ENCODE peak calls at places on chromosomes 12 and 14, in nine cellular contexts. V is right lobe of liver, N is heart right ventricle, M is PC-3, R is AG04450, O is right atrium auricular region, Y is psoas muscle, E is stomach, T is SK-N-SH. S is an unnamed sample.

GRCh38 chr12:103930787-103931536 is 752 bp downstream of the HSP90B1 start:
- DNase-seq in V (peak), N (peak), M (peak), R (no peak), O (no peak), Y (peak), E (peak), T (no peak), S (peak)

GRCh38 chr14:32366995-32367394 is 37.9 kb downstream of the AKAP6 start:
- DNase-seq in V (no peak), N (peak), M (no peak), R (no peak), O (no peak), Y (no peak), E (no peak), T (no peak), S (no peak)

GRCh38 chr14:91012050-91012449 is 48.4 kb downstream of the RPS6KA5 start:
- DNase-seq in V (no peak), N (no peak), M (no peak), R (no peak), O (no peak), Y (no peak), E (no peak), T (no peak), S (no peak)

GRCh38 chr12:20508362-20508761 is 140.0 kb downstream of the PDE3A start:
- DNase-seq in V (no peak), N (no peak), M (no peak), R (no peak), O (no peak), Y (no peak), E (no peak), T (no peak), S (no peak)

GRCh38 chr14:49966971-49967630 is 74.2 kb downstream of the ARF6 start:
- DNase-seq in V (no peak), N (no peak), M (peak), R (no peak), O (no peak), Y (no peak), E (no peak), T (no peak), S (no peak)

GRCh38 chr14:101400815-101401214 is 160.5 kb upstream of the DIO3 start:
- DNase-seq in V (no peak), N (no peak), M (no peak), R (no peak), O (no peak), Y (no peak), E (no peak), T (no peak), S (no peak)

GRCh38 chr14:22438742-22439141 is 150.3 kb downstream of the DAD1 start:
- DNase-seq in V (no peak), N (no peak), M (no peak), R (no peak), O (no peak), Y (no peak), E (no peak), T (no peak), S (no peak)

GRCh38 chr14:54981698-54982097 is 45.2 kb downstream of the WDHD1 start:
- DNase-seq in V (no peak), N (no peak), M (peak), R (no peak), O (no peak), Y (no peak), E (no peak), T (peak), S (no peak)

GRCh38 chr12:132951649-132952048 is 4.5 kb downstream of the ZNF605 start:
- DNase-seq in V (no peak), N (no peak), M (no peak), R (no peak), O (no peak), Y (no peak), E (no peak), T (no peak), S (no peak)

GRCh38 chr12:127008758-127009403 is 1258.1 kb upstream of the TMEM132C start:
- DNase-seq in V (peak), N (no peak), M (no peak), R (no peak), O (no peak), Y (no peak), E (no peak), T (no peak), S (no peak)

GRCh38 chr12:31035944-31036665 is 37.6 kb upstream of the DDX11 start:
- DNase-seq in V (no peak), N (no peak), M (peak), R (no peak), O (no peak), Y (no peak), E (no peak), T (no peak), S (no peak)

GRCh38 chr12:78917513-78917912 is 52.9 kb downstream of the SYT1 start:
- DNase-seq in V (no peak), N (no peak), M (no peak), R (no peak), O (no peak), Y (no peak), E (no peak), T (no peak), S (no peak)

GRCh38 chr14:103923863-103924262 is 4.4 kb upstream of the TDRD9 start:
- DNase-seq in V (no peak), N (peak), M (no peak), R (no peak), O (no peak), Y (no peak), E (no peak), T (peak), S (no peak)

GRCh38 chr14:94805726-94806288 is 35.9 kb upstream of the GSC start:
- DNase-seq in V (no peak), N (no peak), M (no peak), R (no peak), O (no peak), Y (no peak), E (no peak), T (no peak), S (no peak)

GRCh38 chr12:132403636-132404434 is 74.4 kb upstream of the GALNT9 start:
- DNase-seq in V (no peak), N (no peak), M (no peak), R (no peak), O (no peak), Y (no peak), E (no peak), T (no peak), S (no peak)

GRCh38 chr14:68718033-68718725 is 74.7 kb downstream of the ZFP36L1 start:
- DNase-seq in V (no peak), N (no peak), M (peak), R (no peak), O (no peak), Y (no peak), E (no peak), T (no peak), S (no peak)

GRCh38 chr14:36683083-36683724 is 21.5 kb downstream of the PAX9 start:
- DNase-seq in V (no peak), N (no peak), M (peak), R (no peak), O (no peak), Y (no peak), E (no peak), T (no peak), S (no peak)

GRCh38 chr14:105067140-105067968 is 2.1 kb upstream of the GPR132 start:
- DNase-seq in V (peak), N (no peak), M (peak), R (no peak), O (no peak), Y (no peak), E (no peak), T (no peak), S (peak)

GRCh38 chr12:116727261-116727660 is 10.6 kb downstream of the SPRING1 start:
- DNase-seq in V (no peak), N (no peak), M (no peak), R (no peak), O (no peak), Y (no peak), E (no peak), T (no peak), S (no peak)

GRCh38 chr14:103825103-103825502 is 22.3 kb downstream of the PPP1R13B start:
- DNase-seq in V (no peak), N (no peak), M (no peak), R (no peak), O (no peak), Y (no peak), E (no peak), T (no peak), S (no peak)

GRCh38 chr12:97960225-97960624 is 497.6 kb downstream of the RMST start:
- DNase-seq in V (no peak), N (no peak), M (no peak), R (no peak), O (no peak), Y (no peak), E (no peak), T (no peak), S (no peak)

GRCh38 chr12:108399514-108399913 is 60.4 kb upstream of the CMKLR1 start:
- DNase-seq in V (no peak), N (peak), M (no peak), R (no peak), O (no peak), Y (peak), E (no peak), T (no peak), S (no peak)

GRCh38 chr12:89574736-89575208 is 48.9 kb upstream of the POC1B start:
- DNase-seq in V (no peak), N (peak), M (no peak), R (peak), O (no peak), Y (no peak), E (no peak), T (no peak), S (no peak)

GRCh38 chr12:40229690-40230651 is 5.2 kb downstream of the LRRK2 start:
- DNase-seq in V (no peak), N (no peak), M (no peak), R (no peak), O (no peak), Y (no peak), E (no peak), T (no peak), S (no peak)

GRCh38 chr12:121532503-121533390 is 48.1 kb downstream of the KDM2B start:
- DNase-seq in V (no peak), N (peak), M (no peak), R (peak), O (no peak), Y (no peak), E (no peak), T (no peak), S (no peak)
- H3K27ac ChIP-seq in V (peak), N (peak), M (no peak), R (peak), O (peak), Y (no peak), E (peak), T (no peak), S (peak)

GRCh38 chr12:129886541-129886940 is 17.3 kb downstream of the TMEM132D start:
- DNase-seq in V (no peak), N (no peak), M (no peak), R (no peak), O (no peak), Y (no peak), E (no peak), T (no peak), S (no peak)
- TF ChIP-seq CTCF in V (no peak), N (no peak), M (no peak), R (no peak), O (no peak), Y (no peak), E (no peak), T (no peak), S (no peak)

GRCh38 chr12:49905718-49906314 is 2.1 kb upstream of the FAIM2 start:
- DNase-seq in V (no peak), N (no peak), M (no peak), R (no peak), O (no peak), Y (no peak), E (no peak), T (no peak), S (no peak)

GRCh38 chr12:49903351-49903699 is 375 bp downstream of the FAIM2 start:
- DNase-seq in V (no peak), N (no peak), M (no peak), R (no peak), O (no peak), Y (no peak), E (no peak), T (no peak), S (no peak)

GRCh38 chr12:49902399-49903350 is 1.0 kb downstream of the FAIM2 start:
- DNase-seq in V (no peak), N (no peak), M (no peak), R (no peak), O (no peak), Y (no peak), E (no peak), T (peak), S (no peak)

GRCh38 chr12:49903700-49904423 is at the start of gene FAIM2:
- DNase-seq in V (no peak), N (peak), M (no peak), R (peak), O (peak), Y (peak), E (no peak), T (peak), S (peak)

DNA sequence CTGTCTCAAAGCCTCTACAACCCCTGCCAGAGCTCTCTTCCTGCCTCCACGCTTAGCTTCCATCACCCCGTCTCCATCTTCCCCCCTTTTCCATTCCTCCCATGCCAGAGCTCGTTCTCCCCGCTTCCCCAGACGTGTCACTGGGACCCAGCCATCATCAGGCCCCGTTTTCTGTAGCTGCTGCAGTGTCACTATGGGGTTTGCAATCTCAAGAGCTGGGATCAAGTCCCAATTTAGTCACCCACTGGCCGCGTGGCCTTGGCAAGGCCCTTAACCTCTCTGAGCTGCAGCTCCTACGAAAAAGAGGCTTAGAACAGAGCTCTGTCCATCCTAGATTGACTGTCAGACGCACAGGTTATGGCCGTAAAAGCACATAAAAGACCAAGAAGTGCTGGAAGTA is 901 bp upstream of the FAIM2 start:
- DNase-seq in V (no peak), N (no peak), M (no peak), R (no peak), O (no peak), Y (no peak), E (no peak), T (no peak), S (no peak)
- H3K4me3 ChIP-seq in V (no peak), N (no peak), M (no peak), R (peak), O (no peak), Y (no peak), E (no peak), T (peak), S (no peak)

GRCh38 chr12:27969011-27969900 is 3.3 kb downstream of the PTHLH start:
- DNase-seq in V (no peak), N (peak), M (peak), R (no peak), O (no peak), Y (peak), E (no peak), T (peak), S (peak)
- H3K27ac ChIP-seq in V (no peak), N (no peak), M (peak), R (no peak), O (peak), Y (no peak), E (peak), T (peak), S (no peak)

DNA sequence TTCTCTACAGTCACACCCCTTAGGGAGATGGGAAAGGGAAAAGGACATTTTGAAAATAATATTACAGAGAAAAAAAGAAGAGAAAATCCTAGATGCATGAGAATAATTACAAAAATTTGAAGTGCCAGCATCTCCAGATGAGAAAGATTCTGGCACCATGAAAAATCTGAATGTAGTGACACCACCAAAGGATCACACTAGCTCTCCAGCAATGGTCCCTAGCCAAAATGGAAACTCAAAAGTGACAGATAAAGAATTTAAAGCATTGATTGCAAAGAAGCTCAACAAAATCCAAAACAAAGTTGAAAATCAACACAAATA is 27.4 kb upstream of the GARIN6 start:
- DNase-seq in V (no peak), N (no peak), M (no peak), R (no peak), O (no peak), Y (no peak), E (no peak), T (no peak), S (no peak)
- TF ChIP-seq CTCF in V (no peak), N (no peak), M (no peak), R (no peak), O (no peak), Y (no peak), E (no peak), T (no peak), S (no peak)

GRCh38 chr12:55226523-55226922 is 5.7 kb downstream of the OR10A7 start:
- DNase-seq in V (no peak), N (no peak), M (no peak), R (no peak), O (no peak), Y (no peak), E (no peak), T (no peak), S (no peak)
- H3K4me3 ChIP-seq in V (no peak), N (no peak), M (no peak), R (no peak), O (no peak), Y (no peak), E (no peak), T (no peak), S (no peak)

GRCh38 chr12:106764738-106765137 is 9.7 kb upstream of the RIC8B start:
- DNase-seq in V (peak), N (no peak), M (no peak), R (no peak), O (no peak), Y (no peak), E (no peak), T (no peak), S (no peak)

GRCh38 chr12:106759526-106760183 is 14.8 kb upstream of the RIC8B start:
- DNase-seq in V (no peak), N (no peak), M (no peak), R (no peak), O (no peak), Y (no peak), E (no peak), T (no peak), S (no peak)

GRCh38 chr12:106758349-106758951 is 16.0 kb upstream of the RIC8B start:
- DNase-seq in V (no peak), N (no peak), M (no peak), R (no peak), O (no peak), Y (no peak), E (no peak), T (no peak), S (no peak)

GRCh38 chr12:106757623-106758348 is 16.7 kb upstream of the RIC8B start:
- DNase-seq in V (no peak), N (no peak), M (no peak), R (no peak), O (no peak), Y (no peak), E (no peak), T (no peak), S (no peak)

GRCh38 chr12:106760184-106760531 is 14.3 kb upstream of the RIC8B start:
- DNase-seq in V (no peak), N (no peak), M (no peak), R (no peak), O (no peak), Y (no peak), E (no peak), T (no peak), S (no peak)
- H3K27ac ChIP-seq in V (no peak), N (no peak), M (no peak), R (no peak), O (no peak), Y (no peak), E (peak), T (no peak), S (no peak)

DNA sequence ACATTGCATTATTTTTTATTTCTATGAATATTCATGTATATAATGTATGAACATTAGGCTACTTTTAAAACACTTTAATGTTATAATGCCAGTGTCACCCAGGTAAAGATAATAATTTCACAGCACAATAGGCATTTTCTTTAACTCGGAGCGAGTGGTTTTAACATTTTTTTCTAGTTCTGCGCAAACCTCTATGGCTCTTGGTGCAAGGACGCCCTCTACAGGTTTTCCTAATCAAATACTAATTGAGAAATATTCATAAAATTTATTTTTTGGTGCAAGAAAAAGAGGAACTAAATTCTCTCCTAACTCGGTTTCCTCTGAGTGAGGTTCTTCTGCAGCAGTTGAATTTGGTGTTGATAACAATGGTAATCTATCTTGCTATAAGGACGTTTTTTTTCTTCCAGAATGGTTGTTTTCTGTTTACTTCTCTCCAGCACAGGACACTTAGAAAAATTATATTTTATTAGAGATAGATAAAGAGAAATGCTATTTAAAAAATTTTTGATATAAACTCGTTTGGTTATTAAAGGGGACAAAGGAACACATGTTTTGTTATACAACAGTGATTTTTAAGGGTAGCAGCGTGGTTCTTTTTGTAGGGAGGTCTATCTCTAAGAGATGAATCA is 2.4 kb upstream of the WIF1 start:
- DNase-seq in V (no peak), N (no peak), M (peak), R (no peak), O (no peak), Y (no peak), E (no peak), T (peak), S (no peak)
- TF ChIP-seq CTCF in V (peak), N (peak), M (peak), R (peak), O (peak), Y (peak), E (no peak), T (peak), S (peak)

GRCh38 chr12:14960548-14961465 is 594 bp downstream of the ARHGDIB start:
- DNase-seq in V (peak), N (peak), M (peak), R (no peak), O (no peak), Y (no peak), E (no peak), T (no peak), S (peak)
- H3K4me3 ChIP-seq in V (peak), N (peak), M (peak), R (no peak), O (peak), Y (peak), E (peak), T (peak), S (peak)

GRCh38 chr14:99273025-99273723 is 1.2 kb upstream of the BCL11B start:
- DNase-seq in V (no peak), N (no peak), M (no peak), R (no peak), O (no peak), Y (no peak), E (peak), T (peak), S (no peak)
- H3K27ac ChIP-seq in V (no peak), N (no peak), M (no peak), R (no peak), O (no peak), Y (no peak), E (peak), T (no peak), S (no peak)